ENCODE peak calls at places on chromosomes 7 and 10, in ten cellular contexts. C is SK-N-SH, F is psoas muscle, H is neuronal stem cell, Z is left ventricle myocardium inferior, N is spleen, R is uterus, E is PC-3, W is suprapubic skin, P is GM12878. Q is an unnamed sample.

GRCh38 chr10:63641799-63642198 is 120.6 kb downstream of the REEP3 start:
- DNase-seq in Z (no peak), P (no peak), F (no peak), C (no peak), R (no peak), E (no peak), W (no peak), N (no peak), H (no peak), Q (no peak)

GRCh38 chr7:68485253-68485914 is 1112.9 kb upstream of the AUTS2 start:
- DNase-seq in C (no peak), Z (no peak), H (no peak), E (no peak), N (no peak), W (no peak), P (no peak), R (no peak), F (no peak), Q (no peak)

GRCh38 chr10:77393411-77393810 is 244.2 kb downstream of the KCNMA1 start:
- DNase-seq in E (no peak), P (no peak), F (no peak), C (no peak), Z (no peak), R (no peak), W (no peak), N (no peak), H (no peak), Q (no peak)

GRCh38 chr7:134891262-134892001 is 94.9 kb upstream of the AGBL3 start:
- DNase-seq in P (no peak), E (peak), Z (peak), H (peak), F (peak), C (peak), N (no peak), W (peak), R (peak), Q (peak)

GRCh38 chr7:95246935-95247370 is 77.4 kb downstream of the PON1 start:
- DNase-seq in R (peak), F (no peak), W (no peak), P (peak), H (peak), Z (no peak), N (no peak), C (peak), E (peak), Q (peak)

GRCh38 chr7:87206361-87206760 is 13.2 kb downstream of the TMEM243 start:
- DNase-seq in Z (no peak), F (no peak), N (no peak), R (no peak), E (peak), H (no peak), W (no peak), C (no peak), P (no peak), Q (no peak)

GRCh38 chr7:133575726-133576125 is 322.8 kb downstream of the EXOC4 start:
- DNase-seq in R (no peak), C (peak), F (no peak), W (no peak), H (no peak), Z (no peak), N (no peak), P (no peak), E (no peak), Q (peak)

GRCh38 chr7:150567168-150567567 is at the start of gene GIMAP4:
- DNase-seq in E (no peak), R (no peak), C (no peak), F (no peak), W (no peak), H (no peak), Z (no peak), P (no peak), N (peak), Q (no peak)

GRCh38 chr7:101717986-101718746 is 89.1 kb upstream of the MYL10 start:
- DNase-seq in H (no peak), W (no peak), E (no peak), P (no peak), F (peak), Z (peak), N (no peak), C (peak), R (no peak), Q (no peak)

DNA sequence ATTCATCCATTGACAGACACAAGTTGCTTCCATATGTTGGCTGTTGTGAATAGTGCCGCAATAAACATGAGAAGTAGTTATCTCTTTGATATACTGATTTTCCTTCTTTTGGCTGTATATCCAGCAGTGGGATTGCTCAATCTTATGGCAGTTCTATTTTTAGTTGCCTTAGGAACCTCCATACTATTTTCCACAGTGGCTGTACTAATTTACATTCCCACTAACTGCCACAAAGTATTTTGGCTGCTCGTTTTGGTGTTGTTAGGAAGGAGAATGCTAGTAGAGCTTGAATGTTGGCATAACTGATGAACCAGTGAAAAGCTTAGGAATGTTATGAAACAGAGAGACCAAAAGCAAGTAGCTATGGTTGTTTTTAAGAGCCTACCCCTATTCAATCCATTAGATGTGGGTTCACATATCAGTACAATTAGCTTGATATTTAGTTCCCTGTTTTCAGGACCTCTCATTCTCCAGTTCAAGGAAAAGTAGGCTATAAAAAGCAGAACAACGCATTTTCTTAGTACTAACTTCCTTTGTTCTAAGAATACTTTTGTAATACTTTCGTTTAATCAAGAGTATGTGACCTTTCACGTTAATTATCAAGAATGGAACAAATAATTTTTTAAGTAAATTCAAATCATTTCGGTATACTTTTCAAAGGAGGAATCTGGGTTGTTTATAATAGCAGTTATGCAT is 100.3 kb downstream of the FAS start:
- DNase-seq in N (no peak), H (no peak), W (no peak), P (no peak), R (no peak), C (no peak), F (no peak), Z (no peak), E (no peak), Q (no peak)
- H3K4me3 ChIP-seq in N (no peak), H (no peak), W (no peak), P (no peak), R (no peak), C (no peak), F (no peak), Z (no peak), E (no peak), Q (no peak)

DNA sequence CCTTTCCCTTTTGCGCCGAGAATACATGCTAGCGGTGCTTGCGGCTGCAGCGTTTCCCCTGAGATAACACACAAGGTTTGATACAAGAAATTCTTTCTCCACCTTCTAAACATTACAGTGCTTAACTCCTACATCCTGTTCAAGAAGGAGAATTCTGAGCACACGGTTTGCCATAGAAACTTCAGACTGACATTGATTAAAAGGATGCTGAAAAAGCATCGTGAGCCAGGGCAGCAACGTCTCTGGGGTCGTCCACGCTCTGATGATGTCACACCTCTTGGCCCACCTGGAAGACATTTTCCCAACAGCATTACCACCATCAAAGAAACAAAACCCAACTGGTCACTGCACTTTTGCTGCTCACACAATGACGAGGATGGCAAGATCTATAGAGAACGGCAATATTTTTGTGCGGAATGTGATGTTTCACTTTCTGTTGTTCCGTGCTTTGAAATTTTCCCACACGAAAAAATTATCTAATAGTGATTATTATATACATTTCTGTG is 26.9 kb upstream of the PRSS1 start:
- DNase-seq in E (no peak), C (no peak), W (no peak), F (no peak), P (no peak), R (no peak), Z (no peak), H (no peak), N (no peak), Q (no peak)
- H3K4me3 ChIP-seq in E (no peak), C (no peak), W (no peak), F (no peak), P (peak), R (no peak), Z (no peak), H (no peak), N (no peak), Q (no peak)

GRCh38 chr10:132632851-132633684 is 95.5 kb downstream of the INPP5A start:
- DNase-seq in R (peak), C (no peak), H (no peak), W (peak), F (peak), N (peak), E (peak), Z (peak), P (no peak), Q (no peak)
- H3K4me3 ChIP-seq in R (no peak), C (no peak), H (no peak), W (no peak), F (no peak), N (no peak), E (no peak), Z (no peak), P (no peak), Q (no peak)

DNA sequence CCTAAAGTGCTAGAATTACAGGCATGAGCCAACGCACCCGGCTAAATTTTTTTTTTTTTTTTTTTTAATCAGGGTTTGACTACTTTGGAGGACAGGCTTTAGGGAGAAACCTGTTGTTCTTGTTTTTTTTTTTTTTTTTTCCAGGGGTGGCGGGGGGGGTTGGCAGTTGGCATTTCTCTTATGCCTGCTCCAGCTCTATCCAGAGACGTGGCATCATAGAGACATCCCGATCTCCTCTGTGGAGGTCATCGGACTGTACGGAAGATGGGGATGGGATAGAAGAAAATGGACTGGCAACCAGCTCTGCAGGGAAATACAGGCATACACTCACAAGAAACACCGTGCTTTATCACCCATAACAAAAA is 130.8 kb downstream of the PRPF18 start:
- DNase-seq in E (peak), N (no peak), H (no peak), Z (no peak), W (no peak), P (no peak), C (no peak), F (no peak), R (no peak), Q (no peak)
- H3K4me3 ChIP-seq in E (peak), N (no peak), H (no peak), Z (peak), W (peak), P (peak), C (no peak), F (peak), R (peak), Q (no peak)

GRCh38 chr10:88994034-88994433 is 3.4 kb downstream of the FAS start:
- DNase-seq in Z (no peak), R (no peak), E (no peak), P (peak), H (no peak), W (no peak), F (no peak), N (no peak), C (no peak), Q (no peak)

GRCh38 chr10:88995156-88995876 is 4.7 kb downstream of the FAS start:
- DNase-seq in C (no peak), P (no peak), N (no peak), R (no peak), F (no peak), Z (no peak), W (no peak), E (no peak), H (no peak), Q (no peak)

GRCh38 chr10:88991900-88992237 is 1.3 kb downstream of the FAS start:
- DNase-seq in H (no peak), Z (no peak), P (no peak), R (no peak), F (no peak), W (no peak), C (no peak), N (no peak), E (no peak), Q (no peak)

GRCh38 chr10:88991161-88991899 is 732 bp downstream of the FAS start:
- DNase-seq in E (peak), R (peak), H (peak), N (peak), P (no peak), F (peak), W (peak), Z (peak), C (peak), Q (peak)

GRCh38 chr10:88992945-88993537 is 2.4 kb downstream of the FAS start:
- DNase-seq in E (peak), W (no peak), P (no peak), C (no peak), F (no peak), Z (no peak), H (no peak), R (no peak), N (no peak), Q (no peak)
- H3K4me3 ChIP-seq in E (peak), W (peak), P (peak), C (peak), F (peak), Z (peak), H (peak), R (peak), N (peak), Q (no peak)

DNA sequence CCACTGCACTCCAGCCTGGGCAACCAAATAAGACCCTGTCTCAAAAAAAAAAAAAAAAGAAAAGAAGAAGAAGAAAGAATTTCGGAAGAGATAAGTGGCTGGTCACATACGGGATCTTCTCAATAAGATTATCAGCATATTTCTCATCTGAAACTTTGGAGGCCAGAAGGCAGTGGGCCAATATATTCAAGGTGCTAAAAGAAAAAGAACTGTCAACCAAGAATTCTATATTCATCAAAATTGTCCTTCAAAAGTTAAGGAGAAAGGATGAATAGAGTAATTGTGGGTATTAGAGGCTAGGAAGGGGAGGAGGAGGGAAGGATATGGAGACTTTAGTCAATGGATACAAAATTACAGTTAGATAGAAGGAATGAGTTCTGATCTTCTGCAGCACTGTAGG is 43.9 kb upstream of the NANOS1 start:
- DNase-seq in P (no peak), Z (no peak), N (no peak), W (no peak), H (no peak), C (no peak), E (no peak), R (no peak), F (no peak), Q (no peak)
- H3K4me3 ChIP-seq in P (no peak), Z (no peak), N (no peak), W (no peak), H (no peak), C (no peak), E (no peak), R (no peak), F (no peak), Q (no peak)

GRCh38 chr7:64878684-64879083 is 24.4 kb upstream of the ZNF273 start:
- DNase-seq in W (no peak), Z (no peak), H (no peak), N (no peak), R (no peak), C (peak), F (no peak), E (no peak), P (no peak), Q (no peak)

GRCh38 chr7:64875658-64876406 is 27.2 kb upstream of the ZNF273 start:
- DNase-seq in Z (no peak), C (peak), P (no peak), W (no peak), R (no peak), N (no peak), F (no peak), H (no peak), E (no peak), Q (no peak)

GRCh38 chr7:64877714-64878610 is 25.1 kb upstream of the ZNF273 start:
- DNase-seq in E (no peak), N (no peak), P (no peak), Z (no peak), H (no peak), W (peak), C (peak), F (no peak), R (no peak), Q (no peak)

GRCh38 chr7:64875258-64875657 is 27.8 kb upstream of the ZNF273 start:
- DNase-seq in N (no peak), F (no peak), Z (no peak), H (no peak), R (no peak), E (no peak), C (no peak), P (no peak), W (no peak), Q (no peak)

DNA sequence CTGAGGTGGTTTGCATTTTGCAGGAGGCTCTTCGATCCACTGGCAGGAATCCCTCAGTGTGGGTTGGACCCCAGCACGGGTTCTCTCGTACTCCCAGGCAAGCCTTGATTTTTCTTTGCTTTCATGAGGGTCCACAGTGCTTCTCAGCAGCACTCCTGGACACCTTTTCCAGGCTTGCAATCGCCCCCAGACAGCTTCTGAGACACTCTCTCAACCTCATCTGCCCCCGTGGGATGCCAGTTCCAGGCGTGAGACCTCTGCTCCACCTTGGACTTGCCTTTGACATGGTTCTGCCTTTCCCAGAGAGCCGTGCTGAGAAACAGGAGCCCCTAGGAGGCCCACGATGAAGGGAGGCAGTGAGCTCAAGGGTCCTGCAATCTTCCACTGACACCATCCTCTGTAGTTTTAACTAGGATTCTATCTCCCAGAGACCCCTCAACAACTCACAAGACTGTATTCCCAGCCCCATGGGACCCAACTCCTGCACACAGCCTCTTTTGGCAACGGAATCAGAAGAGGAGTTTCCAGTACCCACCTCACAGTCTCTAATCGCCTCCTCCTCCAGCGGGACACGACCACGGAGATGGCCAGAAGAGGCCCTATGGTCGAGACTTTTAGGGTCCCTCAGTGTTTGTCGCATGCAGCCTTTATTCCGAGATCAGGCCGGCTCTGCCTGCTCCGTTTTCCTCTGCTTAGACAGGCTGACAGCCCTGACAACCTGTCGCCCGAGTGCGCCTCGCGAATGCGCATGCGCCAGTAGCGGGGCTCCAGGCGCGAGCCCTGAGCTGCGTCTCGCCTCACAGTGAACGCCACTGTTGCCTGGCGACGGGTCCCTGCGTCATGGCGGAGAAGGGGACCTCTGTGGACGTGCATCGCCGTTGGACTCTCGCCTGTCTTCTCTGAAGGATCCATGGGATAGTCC is 26.0 kb upstream of the ZNF273 start:
- DNase-seq in C (peak), P (no peak), R (no peak), H (peak), E (no peak), Z (peak), N (peak), W (peak), F (peak), Q (peak)
- H3K4me3 ChIP-seq in C (peak), P (no peak), R (no peak), H (peak), E (no peak), Z (peak), N (no peak), W (peak), F (peak), Q (peak)

DNA sequence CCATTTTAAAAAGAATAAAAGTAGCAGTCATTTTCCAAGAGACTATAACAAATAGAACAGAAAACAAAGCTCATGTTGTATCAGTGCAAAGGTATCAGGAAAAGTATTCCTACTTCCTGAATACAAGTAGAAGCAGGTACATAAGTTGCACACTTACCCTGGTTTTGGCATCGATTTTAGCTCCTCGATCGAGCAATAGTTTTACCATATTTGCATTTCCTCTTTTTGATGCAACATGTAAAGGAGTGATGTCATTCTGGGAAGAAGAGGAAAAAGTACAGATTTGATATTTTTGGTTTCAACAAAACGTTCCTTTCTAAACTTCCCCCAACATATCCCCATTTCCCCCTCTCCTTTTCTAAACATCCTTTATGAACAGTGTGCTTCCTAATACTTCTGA is 155.1 kb downstream of the ANK3 start:
- DNase-seq in F (no peak), R (no peak), C (no peak), Z (no peak), H (no peak), E (no peak), P (no peak), W (no peak), N (no peak), Q (no peak)
- H3K4me3 ChIP-seq in F (no peak), R (no peak), C (no peak), Z (no peak), H (no peak), E (no peak), P (no peak), W (no peak), N (no peak), Q (no peak)